ENCODE peak calls at places on chromosome 14, in eight cellular contexts. D, Z, B, A, R, U, X and M are unnamed samples.

GRCh38 chr14:104866451-104867370 is 1.6 kb downstream of the CEP170B start:
- DNase-seq in D (no peak), Z (peak), B (no peak), A (no peak), R (no peak), U (no peak), X (no peak), M (no peak)

GRCh38 chr14:75711134-75711795 is 50.2 kb downstream of the TTLL5 start:
- DNase-seq in D (no peak), Z (no peak), B (no peak), A (no peak), R (peak), U (peak), X (no peak), M (peak)

GRCh38 chr14:63248211-63248610 is 44.0 kb downstream of the RHOJ start:
- DNase-seq in D (no peak), Z (no peak), B (no peak), A (no peak), R (no peak), U (no peak), X (no peak), M (no peak)

GRCh38 chr14:95497561-95498011 is 18.9 kb downstream of the SYNE3 start:
- DNase-seq in D (no peak), Z (no peak), B (no peak), A (no peak), R (no peak), U (no peak), X (no peak), M (no peak)

GRCh38 chr14:76786556-76786955 is 25.3 kb downstream of the VASH1 start:
- DNase-seq in D (no peak), Z (no peak), B (no peak), A (no peak), R (no peak), U (no peak), X (no peak), M (no peak)

GRCh38 chr14:23153891-23154796 is 29.3 kb downstream of the SLC7A8 start:
- DNase-seq in D (no peak), Z (no peak), B (no peak), A (peak), R (no peak), U (no peak), X (no peak), M (no peak)

GRCh38 chr14:67517083-67517482 is 16.0 kb upstream of the PLEKHH1 start:
- DNase-seq in D (no peak), Z (no peak), B (no peak), A (no peak), R (no peak), U (peak), X (no peak), M (no peak)

GRCh38 chr14:34733245-34733644 is 18.9 kb upstream of the CFL2 start:
- DNase-seq in D (no peak), Z (no peak), B (no peak), A (no peak), R (no peak), U (peak), X (no peak), M (no peak)

GRCh38 chr14:74980398-74980745 is 22.3 kb upstream of the EIF2B2 start:
- DNase-seq in D (no peak), Z (no peak), B (no peak), A (no peak), R (no peak), U (no peak), X (no peak), M (no peak)

GRCh38 chr14:103207038-103207403 is 83.8 kb downstream of the TNFAIP2 start:
- DNase-seq in D (no peak), Z (no peak), B (no peak), A (no peak), R (no peak), U (peak), X (no peak), M (no peak)

GRCh38 chr14:105465209-105466031 is 9.2 kb upstream of the CRIP2 start:
- DNase-seq in D (no peak), Z (no peak), B (no peak), A (no peak), R (no peak), U (no peak), X (no peak), M (no peak)

GRCh38 chr14:104609666-104610065 is 5.1 kb upstream of the TMEM179 start:
- DNase-seq in D (no peak), Z (no peak), B (no peak), A (no peak), R (no peak), U (no peak), X (no peak), M (no peak)

GRCh38 chr14:102833341-102833740 is 56.1 kb downstream of the TRAF3 start:
- DNase-seq in D (no peak), Z (no peak), B (no peak), A (no peak), R (no peak), U (no peak), X (no peak), M (no peak)

GRCh38 chr14:65961004-65961403 is 525.2 kb upstream of the CCDC196 start:
- DNase-seq in D (peak), Z (peak), B (peak), A (peak), R (peak), U (peak), X (no peak), M (no peak)

GRCh38 chr14:24224618-24225071 is 7.5 kb downstream of the NEDD8 start:
- DNase-seq in D (no peak), Z (no peak), B (no peak), A (no peak), R (no peak), U (no peak), X (no peak), M (no peak)

GRCh38 chr14:36773558-36773957 is 111.9 kb downstream of the PAX9 start:
- DNase-seq in D (no peak), Z (no peak), B (no peak), A (no peak), R (no peak), U (peak), X (no peak), M (no peak)

GRCh38 chr14:99382781-99383456 is 97.7 kb downstream of the SETD3 start:
- DNase-seq in D (no peak), Z (no peak), B (no peak), A (no peak), R (no peak), U (no peak), X (no peak), M (no peak)

GRCh38 chr14:105092124-105092911 is 27.1 kb upstream of the GPR132 start:
- DNase-seq in D (no peak), Z (no peak), B (no peak), A (no peak), R (no peak), U (peak), X (no peak), M (peak)

GRCh38 chr14:65230287-65230728 is 128.0 kb upstream of the MAX start:
- DNase-seq in D (no peak), Z (no peak), B (no peak), A (no peak), R (no peak), U (no peak), X (peak), M (no peak)

GRCh38 chr14:34629657-34630529 is at the start of gene SNX6:
- DNase-seq in D (peak), Z (peak), B (peak), A (peak), R (peak), U (peak), X (peak), M (peak)

GRCh38 chr14:106372870-106373657 is 846.7 kb downstream of the TMEM121 start:
- DNase-seq in D (peak), Z (peak), B (peak), A (peak), R (no peak), U (peak), X (peak), M (peak)

GRCh38 chr14:45377201-45377600 is 124.2 kb upstream of the MIS18BP1 start:
- DNase-seq in D (no peak), Z (no peak), B (no peak), A (no peak), R (no peak), U (no peak), X (no peak), M (no peak)

GRCh38 chr14:71574976-71575375 is 357.3 kb upstream of the RGS6 start:
- DNase-seq in D (no peak), Z (no peak), B (no peak), A (no peak), R (no peak), U (peak), X (no peak), M (no peak)

GRCh38 chr14:105070760-105071137 is 5.5 kb upstream of the GPR132 start:
- DNase-seq in D (no peak), Z (no peak), B (no peak), A (no peak), R (no peak), U (peak), X (no peak), M (no peak)

GRCh38 chr14:61355892-61356325 is 34.5 kb downstream of the PRKCH start:
- DNase-seq in D (no peak), Z (peak), B (peak), A (no peak), R (no peak), U (peak), X (peak), M (peak)

GRCh38 chr14:92680781-92681650 is 67.4 kb downstream of the LGMN start:
- DNase-seq in D (peak), Z (peak), B (peak), A (peak), R (peak), U (peak), X (peak), M (peak)

GRCh38 chr14:60232185-60232584 is 16.8 kb upstream of the PPM1A start:
- DNase-seq in D (no peak), Z (no peak), B (no peak), A (no peak), R (no peak), U (no peak), X (no peak), M (no peak)

GRCh38 chr14:71749613-71750238 is 182.5 kb upstream of the RGS6 start:
- DNase-seq in D (no peak), Z (no peak), B (no peak), A (no peak), R (no peak), U (no peak), X (no peak), M (no peak)

GRCh38 chr14:20760950-20761349 is 7.3 kb upstream of the EDDM3B start:
- DNase-seq in D (no peak), Z (no peak), B (no peak), A (no peak), R (no peak), U (no peak), X (no peak), M (no peak)

GRCh38 chr14:75437201-75438143 is 9.7 kb downstream of the JDP2 start:
- DNase-seq in D (no peak), Z (no peak), B (no peak), A (no peak), R (no peak), U (no peak), X (peak), M (no peak)

GRCh38 chr14:60215127-60215444 is 33.9 kb upstream of the PPM1A start:
- DNase-seq in D (no peak), Z (no peak), B (no peak), A (no peak), R (no peak), U (no peak), X (no peak), M (no peak)

GRCh38 chr14:76942288-76942778 is 86.2 kb downstream of the IRF2BPL start:
- DNase-seq in D (no peak), Z (no peak), B (no peak), A (no peak), R (no peak), U (no peak), X (no peak), M (no peak)

GRCh38 chr14:92555440-92556111 is 42.0 kb downstream of the RIN3 start:
- DNase-seq in D (no peak), Z (no peak), B (no peak), A (no peak), R (no peak), U (no peak), X (no peak), M (no peak)

GRCh38 chr14:64734990-64735389 is 30.8 kb downstream of the PLEKHG3 start:
- DNase-seq in D (peak), Z (no peak), B (no peak), A (no peak), R (no peak), U (no peak), X (peak), M (no peak)

GRCh38 chr14:61562321-61563161 is 132.8 kb upstream of the HIF1A start:
- DNase-seq in D (no peak), Z (peak), B (no peak), A (peak), R (no peak), U (peak), X (peak), M (no peak)

GRCh38 chr14:51884086-51884927 is 23.9 kb downstream of the GNG2 start:
- DNase-seq in D (no peak), Z (no peak), B (no peak), A (no peak), R (no peak), U (no peak), X (no peak), M (no peak)

GRCh38 chr14:22843123-22843925 is 6.9 kb downstream of the MMP14 start:
- DNase-seq in D (no peak), Z (no peak), B (no peak), A (no peak), R (no peak), U (no peak), X (no peak), M (no peak)